ENCODE peak calls at places on chromosome 12, in seven cellular contexts. D, H, V, X, F, G and O are unnamed samples.
A peak's percentile ranks its signal among the peaks of the same experiment; 100 is the strongest.

GRCh38 chr12:49767333-49767732 is 26.0 kb downstream of the TMBIM6 start:
- DNase-seq in D (no peak), H (no peak), V (no peak), X (no peak), F (peak; percentile 23), G (no peak), O (peak; percentile 47)

GRCh38 chr12:68240975-68241374 is 12.4 kb downstream of the IL22 start:
- DNase-seq in D (no peak), H (peak; percentile 86), V (no peak), X (no peak), F (no peak), G (no peak), O (no peak)

GRCh38 chr12:48002179-48002601 is 2.1 kb downstream of the COL2A1 start:
- DNase-seq in D (no peak), H (no peak), V (peak; percentile 17), X (no peak), F (peak; percentile 80), G (no peak), O (no peak)

GRCh38 chr12:118398878-118399277 is 22.5 kb downstream of the SUDS3 start:
- DNase-seq in D (no peak), H (no peak), V (no peak), X (no peak), F (no peak), G (no peak), O (no peak)

GRCh38 chr12:116677202-116677651 is 60.6 kb downstream of the SPRING1 start:
- DNase-seq in D (no peak), H (peak; percentile 45), V (no peak), X (no peak), F (no peak), G (no peak), O (no peak)

GRCh38 chr12:127125607-127126259 is 1141.2 kb upstream of the TMEM132C start:
- DNase-seq in D (no peak), H (peak; percentile 56), V (peak; percentile 94), X (no peak), F (no peak), G (no peak), O (no peak)

GRCh38 chr12:31687101-31687527 is 27.6 kb downstream of the ETFBKMT start:
- DNase-seq in D (no peak), H (peak; percentile 66), V (no peak), X (no peak), F (no peak), G (no peak), O (no peak)

GRCh38 chr12:79885956-79886490 is 48.9 kb downstream of the PPP1R12A start:
- DNase-seq in D (no peak), H (no peak), V (no peak), X (no peak), F (no peak), G (no peak), O (no peak)

GRCh38 chr12:91377456-91377855 is 194.8 kb upstream of the DCN start:
- DNase-seq in D (no peak), H (no peak), V (no peak), X (no peak), F (no peak), G (no peak), O (no peak)

GRCh38 chr12:120394483-120395367 is 25.8 kb upstream of the MSI1 start:
- DNase-seq in D (peak; percentile 69), H (no peak), V (no peak), X (no peak), F (no peak), G (no peak), O (no peak)

GRCh38 chr12:91947459-91947858 is 198.2 kb downstream of the BTG1 start:
- DNase-seq in D (no peak), H (no peak), V (no peak), X (no peak), F (no peak), G (no peak), O (no peak)

GRCh38 chr12:15837141-15837781 is 44.9 kb upstream of the STRAP start:
- DNase-seq in D (no peak), H (no peak), V (no peak), X (peak; percentile 72), F (no peak), G (no peak), O (no peak)

GRCh38 chr12:31887109-31887811 is 72.0 kb upstream of the RESF1 start:
- DNase-seq in D (no peak), H (no peak), V (no peak), X (no peak), F (peak; percentile 36), G (no peak), O (no peak)

GRCh38 chr12:108800591-108800990 is 56.8 kb downstream of the SSH1 start:
- DNase-seq in D (no peak), H (no peak), V (no peak), X (no peak), F (no peak), G (no peak), O (no peak)

GRCh38 chr12:49365542-49365941 is 1.7 kb upstream of the SPATS2 start:
- DNase-seq in D (no peak), H (no peak), V (no peak), X (no peak), F (no peak), G (no peak), O (no peak)

GRCh38 chr12:92389466-92389865 is 243.8 kb upstream of the BTG1 start:
- DNase-seq in D (no peak), H (no peak), V (no peak), X (peak; percentile 64), F (no peak), G (no peak), O (no peak)

GRCh38 chr12:6768385-6769002 is 2.3 kb downstream of the PTMS start:
- DNase-seq in D (no peak), H (no peak), V (no peak), X (no peak), F (no peak), G (no peak), O (no peak)

GRCh38 chr12:126588586-126589249 is 1523.5 kb downstream of the AACS start:
- DNase-seq in D (no peak), H (no peak), V (no peak), X (no peak), F (no peak), G (no peak), O (no peak)

GRCh38 chr12:132522586-132523380 is 32.8 kb downstream of the FBRSL1 start:
- DNase-seq in D (no peak), H (no peak), V (no peak), X (no peak), F (no peak), G (no peak), O (no peak)

GRCh38 chr12:65643171-65643570 is 181.1 kb upstream of the HMGA2 start:
- DNase-seq in D (no peak), H (no peak), V (no peak), X (no peak), F (no peak), G (no peak), O (no peak)

GRCh38 chr12:113248842-113249435 is 27.7 kb downstream of the TPCN1 start:
- DNase-seq in D (no peak), H (no peak), V (no peak), X (no peak), F (no peak), G (no peak), O (no peak)

GRCh38 chr12:34347367-34347766 is 325.1 kb downstream of the ALG10 start:
- DNase-seq in D (no peak), H (no peak), V (peak; percentile 56), X (no peak), F (no peak), G (peak; percentile 18), O (no peak)

GRCh38 chr12:106135075-106135474 is 3.7 kb downstream of the NUAK1 start:
- DNase-seq in D (no peak), H (no peak), V (no peak), X (no peak), F (no peak), G (no peak), O (no peak)

DNA sequence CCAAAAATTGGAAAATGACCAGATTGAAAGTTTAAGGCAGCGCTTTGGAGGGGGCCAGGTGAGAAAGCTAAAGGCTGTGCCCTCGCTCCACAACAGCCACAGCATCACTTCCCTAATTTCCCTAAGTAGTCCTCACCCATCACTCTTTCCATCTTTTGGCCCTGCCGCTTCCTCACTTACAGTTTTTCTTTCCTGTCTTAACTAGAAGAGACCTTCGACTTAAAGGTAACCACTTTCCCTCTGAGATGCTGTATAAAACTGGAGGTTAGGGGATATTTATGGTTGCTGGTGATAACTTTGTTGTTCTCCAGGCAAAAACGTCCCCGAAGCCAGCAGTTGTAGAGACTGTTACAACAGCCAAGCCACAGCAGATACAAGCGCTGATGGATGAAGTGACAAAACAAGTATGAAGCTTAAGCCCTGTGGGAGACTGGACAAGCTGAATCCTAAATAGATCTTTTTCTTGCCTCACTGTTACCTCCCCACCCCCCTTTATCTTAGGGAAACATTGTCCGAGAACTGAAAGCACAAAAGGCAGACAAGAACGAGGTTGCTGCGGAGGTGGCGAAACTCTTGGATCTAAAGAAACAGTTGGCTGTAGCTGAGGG is 4.3 kb downstream of the DDIT3 start:
- DNase-seq in D (peak; percentile 8), H (no peak), V (no peak), X (no peak), F (no peak), G (no peak), O (no peak)
- TF ChIP-seq POLR2A in D (no peak), H (peak; percentile 28), V (no peak), X (no peak), F (no peak), G (peak; percentile 44), O (no peak)

DNA sequence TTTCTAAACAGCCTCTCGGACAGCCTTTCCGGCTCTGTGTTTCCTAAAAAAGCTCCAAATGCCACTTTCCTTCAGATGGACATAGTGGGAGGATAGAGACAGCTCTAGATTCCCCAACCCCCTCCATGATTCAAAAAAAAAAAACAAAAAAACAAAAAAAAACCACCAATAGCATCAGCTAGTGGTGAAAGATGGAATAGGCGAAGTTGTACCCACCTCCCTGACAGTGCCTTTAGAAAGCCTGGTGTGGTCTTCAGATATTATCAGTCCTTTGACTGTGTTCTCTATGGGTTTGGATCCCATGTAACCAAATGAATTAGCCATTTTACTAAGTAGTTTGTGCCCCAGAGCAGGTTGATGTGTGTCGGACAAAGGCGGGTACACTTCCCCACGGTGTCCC is 94.1 kb downstream of the PHETA1 start:
- DNase-seq in D (no peak), H (no peak), V (peak; percentile 63), X (no peak), F (no peak), G (no peak), O (no peak)
- TF ChIP-seq CTCF in D (no peak), H (peak; percentile 54), V (peak; percentile 41), X (peak; percentile 14), F (no peak), G (peak; percentile 16), O (no peak)

GRCh38 chr12:46764005-46764404 is 61.8 kb downstream of the SLC38A4 start:
- DNase-seq in D (no peak), H (no peak), V (no peak), X (no peak), F (no peak), G (no peak), O (no peak)
- TF ChIP-seq POLR2A in D (no peak), H (no peak), V (no peak), X (no peak), F (no peak), G (no peak), O (no peak)

DNA sequence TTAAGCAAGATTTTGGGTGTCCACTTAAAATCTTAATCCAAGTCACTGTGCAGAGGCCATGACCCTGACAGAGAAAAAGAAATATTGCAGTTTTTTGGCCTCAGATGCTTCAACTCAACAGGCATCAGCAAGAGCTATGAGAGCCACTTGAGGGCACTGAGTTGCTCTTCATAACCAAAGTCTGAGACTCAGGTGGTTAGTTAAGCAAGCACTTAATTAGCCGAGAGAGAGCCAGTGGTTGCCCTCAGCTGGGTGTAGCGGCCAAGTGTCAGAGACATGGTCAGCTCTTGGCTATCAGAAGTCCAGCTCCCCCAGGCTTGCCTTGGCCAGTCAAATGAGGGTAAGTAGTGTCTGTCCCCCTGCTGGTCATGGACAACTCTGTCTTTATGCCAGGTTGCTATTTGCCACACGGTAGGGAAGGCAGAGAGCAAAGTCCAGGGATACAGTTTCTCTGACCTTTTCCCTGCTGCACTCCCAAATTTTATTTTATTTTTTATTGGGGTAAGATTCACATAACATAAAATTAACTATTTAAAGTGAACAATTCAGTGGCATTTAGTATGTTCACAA is 9.0 kb upstream of the KRT71 start:
- DNase-seq in D (no peak), H (no peak), V (peak; percentile 57), X (no peak), F (no peak), G (peak; percentile 21), O (no peak)
- TF ChIP-seq CTCF in D (peak; percentile 36), H (peak; percentile 10), V (peak; percentile 25), X (peak; percentile 11), F (no peak), G (peak; percentile 25), O (no peak)